ENCODE peak calls at places on chromosomes 12 and 14, in seven cellular contexts. One of them, this sample, is unnamed.

GRCh38 chr12:64556231-64556630 is 54.1 kb upstream of the RASSF3 start:
- DNase-seq in heart left ventricle: no peak
- DNase-seq in neural progenitor cell: no peak
- DNase-seq in astrocyte of the spinal cord: no peak
- DNase-seq in dorsolateral prefrontal cortex: no peak
- DNase-seq in fibroblast of villous mesenchyme: no peak
- DNase-seq in vagina: no peak
- DNase-seq in this sample: no peak

GRCh38 chr12:67811437-67812361 is 163.2 kb downstream of the DYRK2 start:
- DNase-seq in heart left ventricle: no peak
- DNase-seq in neural progenitor cell: no peak
- DNase-seq in astrocyte of the spinal cord: peak; percentile 72
- DNase-seq in dorsolateral prefrontal cortex: no peak
- DNase-seq in fibroblast of villous mesenchyme: no peak
- DNase-seq in vagina: no peak
- DNase-seq in this sample: no peak

GRCh38 chr14:59215353-59215752 is 26.9 kb downstream of the DAAM1 start:
- DNase-seq in heart left ventricle: peak; percentile 88
- DNase-seq in neural progenitor cell: no peak
- DNase-seq in astrocyte of the spinal cord: peak; percentile 82
- DNase-seq in dorsolateral prefrontal cortex: peak; percentile 85
- DNase-seq in fibroblast of villous mesenchyme: peak; percentile 77
- DNase-seq in vagina: no peak
- DNase-seq in this sample: no peak

GRCh38 chr12:24902521-24903304 is 46.2 kb downstream of the BCAT1 start:
- DNase-seq in heart left ventricle: peak; percentile 33
- DNase-seq in neural progenitor cell: peak; percentile 78
- DNase-seq in astrocyte of the spinal cord: peak; percentile 49
- DNase-seq in dorsolateral prefrontal cortex: peak; percentile 45
- DNase-seq in fibroblast of villous mesenchyme: peak; percentile 41
- DNase-seq in vagina: no peak
- DNase-seq in this sample: peak; percentile 87

GRCh38 chr14:96253140-96253539 is 2.9 kb upstream of the BDKRB1 start:
- DNase-seq in heart left ventricle: no peak
- DNase-seq in neural progenitor cell: no peak
- DNase-seq in astrocyte of the spinal cord: peak; percentile 83
- DNase-seq in dorsolateral prefrontal cortex: no peak
- DNase-seq in fibroblast of villous mesenchyme: peak; percentile 94
- DNase-seq in vagina: no peak
- DNase-seq in this sample: peak; percentile 82

GRCh38 chr12:32331133-32331532 is 68.2 kb upstream of the FGD4 start:
- DNase-seq in heart left ventricle: no peak
- DNase-seq in neural progenitor cell: no peak
- DNase-seq in astrocyte of the spinal cord: no peak
- DNase-seq in dorsolateral prefrontal cortex: no peak
- DNase-seq in fibroblast of villous mesenchyme: peak; percentile 72
- DNase-seq in vagina: no peak
- DNase-seq in this sample: no peak

GRCh38 chr14:58572092-58572853 is 65.5 kb upstream of the DACT1 start:
- DNase-seq in heart left ventricle: no peak
- DNase-seq in neural progenitor cell: peak; percentile 9
- DNase-seq in astrocyte of the spinal cord: peak; percentile 44
- DNase-seq in dorsolateral prefrontal cortex: no peak
- DNase-seq in fibroblast of villous mesenchyme: peak; percentile 36
- DNase-seq in vagina: no peak
- DNase-seq in this sample: no peak

GRCh38 chr12:131347345-131347714 is 363.6 kb upstream of the SFSWAP start:
- DNase-seq in heart left ventricle: no peak
- DNase-seq in neural progenitor cell: no peak
- DNase-seq in astrocyte of the spinal cord: no peak
- DNase-seq in dorsolateral prefrontal cortex: no peak
- DNase-seq in fibroblast of villous mesenchyme: no peak
- DNase-seq in vagina: no peak
- DNase-seq in this sample: peak; percentile 43

GRCh38 chr14:88208858-88209257 is 114.2 kb downstream of the KCNK10 start:
- DNase-seq in heart left ventricle: no peak
- DNase-seq in neural progenitor cell: no peak
- DNase-seq in astrocyte of the spinal cord: no peak
- DNase-seq in dorsolateral prefrontal cortex: no peak
- DNase-seq in fibroblast of villous mesenchyme: no peak
- DNase-seq in vagina: no peak
- DNase-seq in this sample: no peak

GRCh38 chr14:100861188-100861936 is 35.4 kb downstream of the MEG3 start:
- DNase-seq in heart left ventricle: peak; percentile 15
- DNase-seq in neural progenitor cell: no peak
- DNase-seq in astrocyte of the spinal cord: peak; percentile 31
- DNase-seq in dorsolateral prefrontal cortex: no peak
- DNase-seq in fibroblast of villous mesenchyme: no peak
- DNase-seq in vagina: no peak
- DNase-seq in this sample: no peak

GRCh38 chr14:88518592-88519512 is 36.0 kb downstream of the PTPN21 start:
- DNase-seq in heart left ventricle: no peak
- DNase-seq in neural progenitor cell: no peak
- DNase-seq in astrocyte of the spinal cord: peak; percentile 79
- DNase-seq in dorsolateral prefrontal cortex: no peak
- DNase-seq in fibroblast of villous mesenchyme: peak; percentile 58
- DNase-seq in vagina: no peak
- DNase-seq in this sample: no peak

GRCh38 chr12:114339626-114340025 is 66.3 kb downstream of the TBX5 start:
- DNase-seq in heart left ventricle: no peak
- DNase-seq in neural progenitor cell: no peak
- DNase-seq in astrocyte of the spinal cord: peak; percentile 12
- DNase-seq in dorsolateral prefrontal cortex: no peak
- DNase-seq in fibroblast of villous mesenchyme: no peak
- DNase-seq in vagina: no peak
- DNase-seq in this sample: no peak

GRCh38 chr12:51636581-51636980 is 45.5 kb downstream of the SCN8A start:
- DNase-seq in heart left ventricle: no peak
- DNase-seq in neural progenitor cell: no peak
- DNase-seq in astrocyte of the spinal cord: no peak
- DNase-seq in dorsolateral prefrontal cortex: no peak
- DNase-seq in fibroblast of villous mesenchyme: no peak
- DNase-seq in vagina: no peak
- DNase-seq in this sample: no peak

GRCh38 chr14:98803196-98803595 is 468.8 kb downstream of the BCL11B start:
- DNase-seq in heart left ventricle: no peak
- DNase-seq in neural progenitor cell: no peak
- DNase-seq in astrocyte of the spinal cord: no peak
- DNase-seq in dorsolateral prefrontal cortex: no peak
- DNase-seq in fibroblast of villous mesenchyme: no peak
- DNase-seq in vagina: no peak
- DNase-seq in this sample: no peak

DNA sequence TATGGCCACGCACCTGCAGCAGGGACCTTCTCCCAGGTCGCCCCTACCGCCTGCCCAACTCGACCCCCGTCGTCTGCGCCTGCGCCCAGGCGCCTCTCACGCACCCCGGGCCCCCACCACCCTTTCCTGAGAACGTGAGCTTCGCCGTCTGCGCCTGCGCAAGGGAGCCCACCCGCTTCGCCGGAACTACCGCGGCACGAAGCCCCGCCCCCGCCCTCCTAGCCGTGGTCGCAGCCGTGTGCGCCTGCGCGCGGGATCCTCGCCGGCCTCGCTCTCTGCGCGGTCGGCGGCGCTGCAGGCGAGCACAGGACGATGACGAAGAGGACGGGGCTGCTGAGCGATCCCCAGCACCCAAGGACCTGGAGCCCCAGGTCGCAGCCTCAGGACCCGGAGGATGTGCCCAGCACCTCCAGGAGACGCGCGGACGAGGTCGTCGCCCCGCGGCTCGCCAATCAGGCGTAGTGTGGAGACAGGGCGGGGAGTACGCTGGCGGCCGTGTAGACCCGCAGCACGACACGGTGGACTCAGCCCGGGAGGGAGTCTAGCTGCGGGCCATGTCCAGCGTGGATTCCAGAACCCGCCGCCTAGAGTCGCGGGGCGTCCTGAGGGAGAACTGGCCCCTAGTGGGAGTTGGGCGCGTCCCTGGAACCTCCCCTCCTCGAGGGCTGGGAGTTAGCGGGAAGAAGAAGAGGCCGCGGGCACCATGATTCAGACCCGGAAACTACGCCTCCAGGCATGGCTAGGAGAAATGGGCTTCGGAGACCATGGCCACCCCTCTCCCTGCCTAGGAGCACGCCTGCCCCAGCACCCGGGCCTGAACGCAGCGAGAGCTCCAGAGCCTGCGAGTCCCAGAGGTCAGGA is 1120.8 kb upstream of the TMEM132C start:
- DNase-seq in heart left ventricle: peak; percentile 83
- DNase-seq in neural progenitor cell: no peak
- DNase-seq in astrocyte of the spinal cord: peak; percentile 72
- DNase-seq in dorsolateral prefrontal cortex: peak; percentile 75
- DNase-seq in fibroblast of villous mesenchyme: peak; percentile 48
- DNase-seq in vagina: no peak
- DNase-seq in this sample: no peak
- TF ChIP-seq CTCF in heart left ventricle: no peak
- TF ChIP-seq CTCF in neural progenitor cell: no peak
- TF ChIP-seq CTCF in astrocyte of the spinal cord: no peak
- TF ChIP-seq CTCF in dorsolateral prefrontal cortex: no peak
- TF ChIP-seq CTCF in fibroblast of villous mesenchyme: no peak
- TF ChIP-seq CTCF in vagina: no peak
- TF ChIP-seq CTCF in this sample: no peak

DNA sequence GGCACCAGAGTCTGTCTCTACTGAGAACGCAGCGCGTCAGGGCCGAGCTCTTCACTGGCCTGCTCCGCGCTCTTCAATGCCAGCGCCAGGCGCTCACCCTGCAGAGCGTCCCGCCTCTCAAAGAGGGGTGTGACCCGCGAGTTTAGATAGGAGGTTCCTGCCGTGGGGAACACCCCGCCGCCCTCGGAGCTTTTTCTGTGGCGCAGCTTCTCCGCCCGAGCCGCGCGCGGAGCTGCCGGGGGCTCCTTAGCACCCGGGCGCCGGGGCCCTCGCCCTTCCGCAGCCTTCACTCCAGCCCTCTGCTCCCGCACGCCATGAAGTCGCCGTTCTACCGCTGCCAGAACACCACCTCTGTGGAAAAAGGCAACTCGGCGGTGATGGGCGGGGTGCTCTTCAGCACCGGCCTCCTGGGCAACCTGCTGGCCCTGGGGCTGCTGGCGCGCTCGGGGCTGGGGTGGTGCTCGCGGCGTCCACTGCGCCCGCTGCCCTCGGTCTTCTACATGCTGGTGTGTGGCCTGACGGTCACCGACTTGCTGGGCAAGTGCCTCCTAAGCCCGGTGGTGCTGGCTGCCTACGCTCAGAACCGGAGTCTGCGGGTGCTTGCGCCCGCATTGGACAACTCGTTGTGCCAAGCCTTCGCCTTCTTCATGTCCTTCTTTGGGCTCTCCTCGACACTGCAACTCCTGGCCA is at the start of gene PTGDR:
- DNase-seq in heart left ventricle: peak; percentile 47
- DNase-seq in neural progenitor cell: peak; percentile 70
- DNase-seq in astrocyte of the spinal cord: peak; percentile 33
- DNase-seq in dorsolateral prefrontal cortex: no peak
- DNase-seq in fibroblast of villous mesenchyme: peak; percentile 14
- DNase-seq in vagina: no peak
- DNase-seq in this sample: peak; percentile 83
- H3K4me3 ChIP-seq in heart left ventricle: peak within 1 kb of the TSS; percentile 59
- H3K4me3 ChIP-seq in neural progenitor cell: peak within 1 kb of the TSS; percentile 63
- H3K4me3 ChIP-seq in astrocyte of the spinal cord: peak within 1 kb of the TSS; percentile 6
- H3K4me3 ChIP-seq in dorsolateral prefrontal cortex: peak within 1 kb of the TSS; percentile 43
- H3K4me3 ChIP-seq in fibroblast of villous mesenchyme: peak within 1 kb of the TSS; percentile 41
- H3K4me3 ChIP-seq in vagina: peak within 1 kb of the TSS; percentile 47
- H3K4me3 ChIP-seq in this sample: peak within 1 kb of the TSS; percentile 76

GRCh38 chr14:103103461-103104388 is 9.2 kb downstream of the EXOC3L4 start:
- DNase-seq in heart left ventricle: peak; percentile 68
- DNase-seq in neural progenitor cell: no peak
- DNase-seq in astrocyte of the spinal cord: no peak
- DNase-seq in dorsolateral prefrontal cortex: no peak
- DNase-seq in fibroblast of villous mesenchyme: peak; percentile 77
- DNase-seq in vagina: no peak
- DNase-seq in this sample: peak; percentile 79
- TF ChIP-seq CTCF in heart left ventricle: no peak
- TF ChIP-seq CTCF in neural progenitor cell: no peak
- TF ChIP-seq CTCF in astrocyte of the spinal cord: peak; percentile 23
- TF ChIP-seq CTCF in dorsolateral prefrontal cortex: no peak
- TF ChIP-seq CTCF in fibroblast of villous mesenchyme: peak; percentile 55
- TF ChIP-seq CTCF in vagina: peak; percentile 23
- TF ChIP-seq CTCF in this sample: no peak

GRCh38 chr12:132432126-132432525 is 57.8 kb upstream of the FBRSL1 start:
- DNase-seq in heart left ventricle: no peak
- DNase-seq in neural progenitor cell: no peak
- DNase-seq in astrocyte of the spinal cord: no peak
- DNase-seq in dorsolateral prefrontal cortex: no peak
- DNase-seq in fibroblast of villous mesenchyme: no peak
- DNase-seq in vagina: no peak
- DNase-seq in this sample: no peak

GRCh38 chr12:132429932-132430643 is 59.9 kb upstream of the FBRSL1 start:
- DNase-seq in heart left ventricle: no peak
- DNase-seq in neural progenitor cell: peak; percentile 86
- DNase-seq in astrocyte of the spinal cord: no peak
- DNase-seq in dorsolateral prefrontal cortex: no peak
- DNase-seq in fibroblast of villous mesenchyme: peak; percentile 3
- DNase-seq in vagina: no peak
- DNase-seq in this sample: peak; percentile 92

GRCh38 chr12:132429122-132429931 is 60.6 kb upstream of the FBRSL1 start:
- DNase-seq in heart left ventricle: no peak
- DNase-seq in neural progenitor cell: peak; percentile 43
- DNase-seq in astrocyte of the spinal cord: no peak
- DNase-seq in dorsolateral prefrontal cortex: no peak
- DNase-seq in fibroblast of villous mesenchyme: no peak
- DNase-seq in vagina: no peak
- DNase-seq in this sample: peak; percentile 85

GRCh38 chr12:132432721-132433577 is 57.0 kb upstream of the FBRSL1 start:
- DNase-seq in heart left ventricle: peak; percentile 53
- DNase-seq in neural progenitor cell: no peak
- DNase-seq in astrocyte of the spinal cord: no peak
- DNase-seq in dorsolateral prefrontal cortex: no peak
- DNase-seq in fibroblast of villous mesenchyme: no peak
- DNase-seq in vagina: no peak
- DNase-seq in this sample: no peak

DNA sequence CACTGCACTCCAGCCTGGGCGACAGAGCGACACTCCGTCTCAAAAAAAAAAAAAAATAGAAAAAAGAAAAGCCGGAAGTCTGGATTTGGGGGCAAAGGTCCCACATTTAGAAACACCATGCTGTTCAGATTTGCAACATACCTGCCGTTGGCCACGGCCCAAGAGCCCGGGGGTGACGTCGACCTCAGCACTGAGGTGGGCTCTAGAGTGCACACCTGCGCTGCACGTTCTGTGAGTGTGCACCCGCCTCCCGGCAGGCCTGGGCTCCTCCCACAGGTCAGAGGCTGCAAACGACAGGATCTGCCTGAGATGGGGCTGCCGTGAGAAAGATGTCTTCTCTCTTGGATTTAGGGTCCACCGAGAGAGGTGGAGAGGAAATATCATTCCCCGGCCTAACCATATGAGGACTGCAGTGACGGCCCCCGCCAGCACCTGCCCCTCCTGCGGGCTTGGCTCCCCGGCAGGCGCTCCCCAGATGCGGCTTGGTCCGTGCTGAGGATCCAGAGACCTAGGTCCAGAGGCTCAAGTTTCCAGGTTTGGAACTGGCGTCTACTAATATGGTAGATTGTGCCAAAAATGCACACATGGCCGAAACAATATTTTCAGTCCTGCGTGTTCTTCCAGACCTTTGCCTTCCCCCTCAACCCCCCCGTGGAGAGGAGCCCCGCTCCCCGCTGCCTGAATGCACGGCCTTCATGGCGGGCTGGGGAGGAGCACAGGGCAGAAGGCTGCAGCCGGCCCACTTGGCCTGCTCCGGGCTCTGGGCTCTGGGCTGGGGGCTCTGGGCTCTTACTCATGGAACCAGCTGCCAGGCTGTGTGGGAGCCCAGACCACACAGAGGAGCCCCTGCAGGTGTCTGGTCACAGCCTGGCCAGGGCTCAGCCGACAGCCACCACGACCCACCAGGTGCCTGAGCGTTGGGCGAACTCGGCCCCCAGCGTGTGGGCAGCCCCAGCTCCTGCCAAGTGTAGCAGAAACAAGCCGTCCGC is 58.8 kb upstream of the FBRSL1 start:
- DNase-seq in heart left ventricle: no peak
- DNase-seq in neural progenitor cell: no peak
- DNase-seq in astrocyte of the spinal cord: no peak
- DNase-seq in dorsolateral prefrontal cortex: no peak
- DNase-seq in fibroblast of villous mesenchyme: no peak
- DNase-seq in vagina: no peak
- DNase-seq in this sample: no peak
- H3K4me3 ChIP-seq in heart left ventricle: no peak overlapping the region
- H3K4me3 ChIP-seq in neural progenitor cell: no peak overlapping the region
- H3K4me3 ChIP-seq in astrocyte of the spinal cord: no peak overlapping the region
- H3K4me3 ChIP-seq in dorsolateral prefrontal cortex: no peak overlapping the region
- H3K4me3 ChIP-seq in fibroblast of villous mesenchyme: no peak overlapping the region
- H3K4me3 ChIP-seq in vagina: no peak overlapping the region
- H3K4me3 ChIP-seq in this sample: no peak overlapping the region

This sample was measured in endodermal cell.